ENCODE peak calls at places on chromosomes 6 and 20, in six cellular contexts. One of them, this sample, is unnamed.

GRCh38 chr6:26251354-26252081 is 113.5 kb upstream of the BTN3A2 start:
- DNase-seq in CD8-positive, alpha-beta memory T cell: peak; percentile 73
- DNase-seq in endothelial cell: peak; percentile 41
- DNase-seq in activated CD8-positive, alpha-beta memory T cell treated with anti-CD3 and anti-CD28 coated beads for 24 hours: peak; percentile 86
- DNase-seq in NCI-H1092: peak; percentile 57
- DNase-seq in GM18507: no peak
- DNase-seq in this sample: peak; percentile 79

GRCh38 chr6:13027200-13027599 is 301.1 kb downstream of the TBC1D7 start:
- DNase-seq in CD8-positive, alpha-beta memory T cell: no peak
- DNase-seq in GM18507: no peak
- DNase-seq in NCI-H1092: no peak
- DNase-seq in endothelial cell: no peak
- DNase-seq in activated CD8-positive, alpha-beta memory T cell treated with anti-CD3 and anti-CD28 coated beads for 24 hours: no peak
- DNase-seq in this sample: no peak

GRCh38 chr6:3348821-3349220 is 90.1 kb downstream of the PSMG4 start:
- DNase-seq in GM18507: no peak
- DNase-seq in NCI-H1092: no peak
- DNase-seq in endothelial cell: no peak
- DNase-seq in activated CD8-positive, alpha-beta memory T cell treated with anti-CD3 and anti-CD28 coated beads for 24 hours: no peak
- DNase-seq in CD8-positive, alpha-beta memory T cell: no peak
- DNase-seq in this sample: no peak

GRCh38 chr6:130033999-130034814 is 15.8 kb downstream of the L3MBTL3 start:
- DNase-seq in activated CD8-positive, alpha-beta memory T cell treated with anti-CD3 and anti-CD28 coated beads for 24 hours: peak; percentile 67
- DNase-seq in GM18507: no peak
- DNase-seq in CD8-positive, alpha-beta memory T cell: no peak
- DNase-seq in endothelial cell: no peak
- DNase-seq in NCI-H1092: no peak
- DNase-seq in this sample: no peak

GRCh38 chr6:100117680-100118079 is 123.7 kb upstream of the MCHR2 start:
- DNase-seq in endothelial cell: no peak
- DNase-seq in GM18507: no peak
- DNase-seq in NCI-H1092: no peak
- DNase-seq in CD8-positive, alpha-beta memory T cell: no peak
- DNase-seq in activated CD8-positive, alpha-beta memory T cell treated with anti-CD3 and anti-CD28 coated beads for 24 hours: no peak
- DNase-seq in this sample: no peak

GRCh38 chr20:63980317-63980805 is 571 bp upstream of the PRPF6 start:
- DNase-seq in endothelial cell: no peak
- DNase-seq in CD8-positive, alpha-beta memory T cell: peak; percentile 67
- DNase-seq in activated CD8-positive, alpha-beta memory T cell treated with anti-CD3 and anti-CD28 coated beads for 24 hours: peak; percentile 74
- DNase-seq in GM18507: no peak
- DNase-seq in NCI-H1092: no peak
- DNase-seq in this sample: no peak

GRCh38 chr6:98203170-98203806 is 631.1 kb upstream of the POU3F2 start:
- DNase-seq in NCI-H1092: no peak
- DNase-seq in CD8-positive, alpha-beta memory T cell: no peak
- DNase-seq in activated CD8-positive, alpha-beta memory T cell treated with anti-CD3 and anti-CD28 coated beads for 24 hours: no peak
- DNase-seq in endothelial cell: peak; percentile 12
- DNase-seq in GM18507: no peak
- DNase-seq in this sample: no peak

GRCh38 chr20:881051-881820 is 34.9 kb downstream of the ANGPT4 start:
- DNase-seq in CD8-positive, alpha-beta memory T cell: peak; percentile 19
- DNase-seq in endothelial cell: no peak
- DNase-seq in NCI-H1092: no peak
- DNase-seq in activated CD8-positive, alpha-beta memory T cell treated with anti-CD3 and anti-CD28 coated beads for 24 hours: no peak
- DNase-seq in GM18507: no peak
- DNase-seq in this sample: no peak

GRCh38 chr6:143755301-143755744 is 77.6 kb downstream of the PHACTR2 start:
- DNase-seq in activated CD8-positive, alpha-beta memory T cell treated with anti-CD3 and anti-CD28 coated beads for 24 hours: no peak
- DNase-seq in CD8-positive, alpha-beta memory T cell: no peak
- DNase-seq in endothelial cell: no peak
- DNase-seq in GM18507: no peak
- DNase-seq in NCI-H1092: no peak
- DNase-seq in this sample: no peak

GRCh38 chr6:150689900-150690590 is 90.4 kb downstream of the PLEKHG1 start:
- DNase-seq in endothelial cell: no peak
- DNase-seq in GM18507: no peak
- DNase-seq in activated CD8-positive, alpha-beta memory T cell treated with anti-CD3 and anti-CD28 coated beads for 24 hours: no peak
- DNase-seq in CD8-positive, alpha-beta memory T cell: no peak
- DNase-seq in NCI-H1092: no peak
- DNase-seq in this sample: no peak

GRCh38 chr6:111777357-111777756 is 95.9 kb downstream of the FYN start:
- DNase-seq in CD8-positive, alpha-beta memory T cell: peak; percentile 67
- DNase-seq in NCI-H1092: no peak
- DNase-seq in GM18507: no peak
- DNase-seq in endothelial cell: no peak
- DNase-seq in activated CD8-positive, alpha-beta memory T cell treated with anti-CD3 and anti-CD28 coated beads for 24 hours: no peak
- DNase-seq in this sample: no peak

GRCh38 chr20:37516697-37517370 is 4.2 kb upstream of the NNAT start:
- DNase-seq in GM18507: no peak
- DNase-seq in activated CD8-positive, alpha-beta memory T cell treated with anti-CD3 and anti-CD28 coated beads for 24 hours: peak; percentile 15
- DNase-seq in NCI-H1092: no peak
- DNase-seq in CD8-positive, alpha-beta memory T cell: no peak
- DNase-seq in endothelial cell: no peak
- DNase-seq in this sample: no peak

GRCh38 chr6:11667876-11668275 is 110.7 kb downstream of the ADTRP start:
- DNase-seq in endothelial cell: no peak
- DNase-seq in activated CD8-positive, alpha-beta memory T cell treated with anti-CD3 and anti-CD28 coated beads for 24 hours: no peak
- DNase-seq in CD8-positive, alpha-beta memory T cell: no peak
- DNase-seq in NCI-H1092: no peak
- DNase-seq in GM18507: no peak
- DNase-seq in this sample: no peak

GRCh38 chr6:4128748-4129147 is 6.6 kb downstream of the ECI2 start:
- DNase-seq in activated CD8-positive, alpha-beta memory T cell treated with anti-CD3 and anti-CD28 coated beads for 24 hours: no peak
- DNase-seq in endothelial cell: no peak
- DNase-seq in NCI-H1092: no peak
- DNase-seq in CD8-positive, alpha-beta memory T cell: no peak
- DNase-seq in GM18507: no peak
- DNase-seq in this sample: no peak

GRCh38 chr6:32943864-32944263 is 3.0 kb upstream of the HLA-DMB start:
- DNase-seq in CD8-positive, alpha-beta memory T cell: no peak
- DNase-seq in GM18507: no peak
- DNase-seq in NCI-H1092: no peak
- DNase-seq in activated CD8-positive, alpha-beta memory T cell treated with anti-CD3 and anti-CD28 coated beads for 24 hours: no peak
- DNase-seq in endothelial cell: no peak
- DNase-seq in this sample: no peak

GRCh38 chr6:72382602-72383529 is 239.0 kb upstream of the KCNQ5 start:
- DNase-seq in GM18507: peak; percentile 5
- DNase-seq in activated CD8-positive, alpha-beta memory T cell treated with anti-CD3 and anti-CD28 coated beads for 24 hours: no peak
- DNase-seq in NCI-H1092: no peak
- DNase-seq in CD8-positive, alpha-beta memory T cell: no peak
- DNase-seq in endothelial cell: no peak
- DNase-seq in this sample: no peak

GRCh38 chr20:13325033-13325432 is 104.0 kb downstream of the ISM1 start:
- DNase-seq in NCI-H1092: no peak
- DNase-seq in GM18507: no peak
- DNase-seq in CD8-positive, alpha-beta memory T cell: no peak
- DNase-seq in activated CD8-positive, alpha-beta memory T cell treated with anti-CD3 and anti-CD28 coated beads for 24 hours: no peak
- DNase-seq in endothelial cell: peak; percentile 34
- DNase-seq in this sample: peak; percentile 78

GRCh38 chr6:10315034-10315433 is 99.8 kb downstream of the TFAP2A start:
- DNase-seq in NCI-H1092: no peak
- DNase-seq in endothelial cell: no peak
- DNase-seq in activated CD8-positive, alpha-beta memory T cell treated with anti-CD3 and anti-CD28 coated beads for 24 hours: no peak
- DNase-seq in GM18507: no peak
- DNase-seq in CD8-positive, alpha-beta memory T cell: no peak
- DNase-seq in this sample: peak; percentile 40

GRCh38 chr6:3226422-3227362 is 761 bp downstream of the TUBB2B start:
- DNase-seq in activated CD8-positive, alpha-beta memory T cell treated with anti-CD3 and anti-CD28 coated beads for 24 hours: peak; percentile 72
- DNase-seq in GM18507: no peak
- DNase-seq in endothelial cell: peak; percentile 51
- DNase-seq in NCI-H1092: no peak
- DNase-seq in CD8-positive, alpha-beta memory T cell: no peak
- DNase-seq in this sample: peak; percentile 55

GRCh38 chr20:23091741-23092408 is 5.8 kb upstream of the CD93 start:
- DNase-seq in activated CD8-positive, alpha-beta memory T cell treated with anti-CD3 and anti-CD28 coated beads for 24 hours: no peak
- DNase-seq in endothelial cell: no peak
- DNase-seq in NCI-H1092: no peak
- DNase-seq in CD8-positive, alpha-beta memory T cell: no peak
- DNase-seq in GM18507: no peak
- DNase-seq in this sample: no peak

GRCh38 chr6:154471609-154472362 is 38.7 kb downstream of the CNKSR3 start:
- DNase-seq in activated CD8-positive, alpha-beta memory T cell treated with anti-CD3 and anti-CD28 coated beads for 24 hours: no peak
- DNase-seq in endothelial cell: no peak
- DNase-seq in GM18507: no peak
- DNase-seq in CD8-positive, alpha-beta memory T cell: no peak
- DNase-seq in NCI-H1092: no peak
- DNase-seq in this sample: no peak

GRCh38 chr6:90983462-90983861 is 396.6 kb upstream of the MAP3K7 start:
- DNase-seq in CD8-positive, alpha-beta memory T cell: no peak
- DNase-seq in endothelial cell: no peak
- DNase-seq in GM18507: no peak
- DNase-seq in activated CD8-positive, alpha-beta memory T cell treated with anti-CD3 and anti-CD28 coated beads for 24 hours: no peak
- DNase-seq in NCI-H1092: no peak
- DNase-seq in this sample: no peak

This sample was measured in WTC11.